ENCODE peak calls at places on chromosomes 16 and 17, in four cellular contexts. L is GM12878, O is HepG2, I is K562. Q is an unnamed sample.

GRCh38 chr16:78638371-78638770 is 538.9 kb downstream of the WWOX start:
- DNase-seq in L (no peak), O (no peak), I (no peak), Q (no peak)

GRCh38 chr16:5575121-5575520 is 477.5 kb upstream of the EEF2KMT start:
- DNase-seq in L (no peak), O (no peak), I (no peak), Q (no peak)

GRCh38 chr16:75256871-75257343 is 5.5 kb upstream of the BCAR1 start:
- DNase-seq in L (no peak), O (no peak), I (no peak), Q (peak)

GRCh38 chr17:57999496-58000017 is 7.5 kb downstream of the SRSF1 start:
- DNase-seq in L (peak), O (peak), I (peak), Q (no peak)

GRCh38 chr16:30077656-30078055 is 1.9 kb downstream of the PPP4C start:
- DNase-seq in L (no peak), O (no peak), I (no peak), Q (no peak)

GRCh38 chr17:40707720-40708119 is 4.2 kb upstream of the KRT24 start:
- DNase-seq in L (no peak), O (peak), I (no peak), Q (no peak)

GRCh38 chr16:75599452-75600277 is 23.4 kb downstream of the ADAT1 start:
- DNase-seq in L (no peak), O (no peak), I (no peak), Q (no peak)

GRCh38 chr17:751269-752001 is 629 bp downstream of the GEMIN4 start:
- DNase-seq in L (no peak), O (no peak), I (peak), Q (peak)

GRCh38 chr17:8300629-8301242 is 5.5 kb upstream of the SLC25A35 start:
- DNase-seq in L (peak), O (peak), I (peak), Q (peak)

GRCh38 chr16:16992986-16993783 is 477.6 kb downstream of the XYLT1 start:
- DNase-seq in L (peak), O (no peak), I (no peak), Q (no peak)

GRCh38 chr16:526181-527014 is 1.1 kb upstream of the CAPN15 start:
- DNase-seq in L (no peak), O (no peak), I (peak), Q (peak)

GRCh38 chr17:34556951-34557350 is 22.4 kb upstream of the TMEM132E start:
- DNase-seq in L (no peak), O (no peak), I (no peak), Q (no peak)

GRCh38 chr16:73071131-73071940 is 23.4 kb upstream of the ZFHX3 start:
- DNase-seq in L (no peak), O (peak), I (no peak), Q (peak)

GRCh38 chr17:44916781-44917241 is 1.5 kb upstream of the GFAP start:
- DNase-seq in L (no peak), O (no peak), I (no peak), Q (no peak)

GRCh38 chr16:12440233-12440530 is 363.5 kb downstream of the CPPED1 start:
- DNase-seq in L (no peak), O (no peak), I (no peak), Q (no peak)

GRCh38 chr17:42072323-42073187 is 22.2 kb upstream of the C17orf113 start:
- DNase-seq in L (no peak), O (no peak), I (peak), Q (peak)

GRCh38 chr17:67520282-67520906 is 143.3 kb downstream of the PITPNC1 start:
- DNase-seq in L (no peak), O (no peak), I (no peak), Q (no peak)

GRCh38 chr16:81937305-81938038 is 73.8 kb downstream of the SDR42E1 start:
- DNase-seq in L (no peak), O (no peak), I (no peak), Q (no peak)

GRCh38 chr16:30060354-30061194 is 5.0 kb upstream of the ALDOA start:
- DNase-seq in L (no peak), O (no peak), I (peak), Q (no peak)

GRCh38 chr17:9086577-9086976 is 65.3 kb downstream of the NTN1 start:
- DNase-seq in L (no peak), O (no peak), I (no peak), Q (no peak)

GRCh38 chr17:44383363-44383762 is 6.1 kb downstream of the ITGA2B start:
- DNase-seq in L (no peak), O (no peak), I (no peak), Q (no peak)

GRCh38 chr16:11004957-11005610 is 60.7 kb downstream of the CLEC16A start:
- DNase-seq in L (no peak), O (no peak), I (no peak), Q (no peak)

GRCh38 chr17:6666077-6666521 is 14.5 kb downstream of the C17orf100 start:
- DNase-seq in L (no peak), O (peak), I (peak), Q (peak)

GRCh38 chr16:57633383-57634064 is 5.1 kb downstream of the ADGRG1 start:
- DNase-seq in L (no peak), O (no peak), I (no peak), Q (no peak)

GRCh38 chr16:57632568-57632967 is 4.1 kb downstream of the ADGRG1 start:
- DNase-seq in L (no peak), O (no peak), I (no peak), Q (no peak)

GRCh38 chr16:57636184-57636583 is 7.8 kb downstream of the ADGRG1 start:
- DNase-seq in L (no peak), O (no peak), I (no peak), Q (no peak)

GRCh38 chr16:57635266-57636097 is 7.1 kb downstream of the ADGRG1 start:
- DNase-seq in L (no peak), O (peak), I (no peak), Q (no peak)

GRCh38 chr16:57634171-57634570 is 5.7 kb downstream of the ADGRG1 start:
- DNase-seq in L (no peak), O (no peak), I (no peak), Q (no peak)
- TF ChIP-seq CBFB in L (no peak), O (no peak), I (no peak), Q (no peak)

DNA sequence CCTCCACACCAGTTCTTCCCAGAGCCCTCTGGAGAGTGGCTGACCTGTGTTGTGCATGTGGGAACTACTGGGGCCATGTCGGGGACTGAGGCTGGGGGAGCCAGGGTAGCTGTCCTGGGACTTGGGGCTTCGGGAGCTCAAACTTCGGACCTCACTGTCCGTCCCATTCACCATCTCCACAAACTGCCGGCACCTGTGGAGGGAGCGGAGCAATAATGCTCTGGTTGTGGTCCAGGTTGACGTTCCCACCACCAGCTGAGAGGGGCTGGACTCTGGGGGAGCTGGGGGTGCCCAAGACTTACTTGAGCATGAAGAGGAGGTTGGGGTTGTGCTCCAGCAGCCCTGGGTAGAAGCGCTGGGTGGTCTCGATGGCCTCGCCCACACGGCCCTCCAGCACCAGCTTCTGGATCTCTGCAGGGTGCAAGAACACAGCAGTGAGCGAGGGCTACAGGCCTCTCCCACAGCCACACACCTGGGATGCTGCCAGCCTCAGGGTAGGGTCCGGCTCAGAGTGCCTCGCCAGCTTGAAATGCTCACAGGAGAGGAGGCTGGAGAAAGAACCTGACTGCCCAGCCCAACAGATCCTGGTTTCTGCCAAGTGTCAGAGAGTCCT is 10.6 kb upstream of the GFOD2 start:
- DNase-seq in L (no peak), O (no peak), I (no peak), Q (no peak)
- TF ChIP-seq CBFB in L (no peak), O (no peak), I (no peak), Q (no peak)

GRCh38 chr17:72383053-72383847 is 262.4 kb downstream of the SOX9 start:
- DNase-seq in L (no peak), O (no peak), I (no peak), Q (peak)
- TF ChIP-seq CBFB in L (no peak), O (no peak), I (no peak), Q (no peak)

DNA sequence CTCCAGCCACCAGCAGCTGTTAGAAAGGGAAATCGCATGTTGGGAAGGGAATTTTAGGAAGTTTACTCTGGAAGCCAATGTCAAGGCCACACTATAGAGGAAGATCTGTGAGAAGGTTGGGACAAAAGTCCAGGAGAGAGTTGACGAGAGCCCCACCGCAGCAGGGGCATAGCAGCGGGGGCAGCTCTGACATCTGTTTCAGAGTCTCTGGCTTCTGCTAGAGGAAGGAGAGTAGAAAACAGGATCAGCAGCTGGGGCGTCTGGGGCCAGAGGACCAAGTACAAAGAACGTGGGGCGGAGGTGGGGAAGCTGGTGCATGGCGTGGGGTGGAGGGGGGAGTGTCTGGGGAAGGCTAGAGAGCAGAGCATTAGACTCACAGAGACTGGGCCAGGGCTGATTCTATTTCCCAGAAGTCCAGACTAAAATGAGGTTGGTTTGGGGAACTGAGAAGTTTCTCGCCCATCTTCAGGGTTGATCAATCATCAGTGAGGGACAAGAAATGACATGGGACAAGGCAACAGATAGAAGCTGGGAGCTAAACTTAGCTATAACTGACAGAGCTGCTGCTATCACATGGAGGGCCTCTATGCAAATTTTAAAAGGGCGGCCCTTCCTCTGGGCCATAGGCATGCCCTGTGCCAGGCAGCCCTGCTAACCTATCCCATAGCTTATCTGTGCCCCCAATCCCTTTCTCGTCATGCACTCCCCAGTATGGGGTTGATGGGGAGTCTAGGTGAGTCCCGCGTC is 1.2 kb downstream of the RABEP2 start:
- DNase-seq in L (peak), O (peak), I (peak), Q (no peak)
- TF ChIP-seq CBFB in L (peak), O (no peak), I (no peak), Q (no peak)

DNA sequence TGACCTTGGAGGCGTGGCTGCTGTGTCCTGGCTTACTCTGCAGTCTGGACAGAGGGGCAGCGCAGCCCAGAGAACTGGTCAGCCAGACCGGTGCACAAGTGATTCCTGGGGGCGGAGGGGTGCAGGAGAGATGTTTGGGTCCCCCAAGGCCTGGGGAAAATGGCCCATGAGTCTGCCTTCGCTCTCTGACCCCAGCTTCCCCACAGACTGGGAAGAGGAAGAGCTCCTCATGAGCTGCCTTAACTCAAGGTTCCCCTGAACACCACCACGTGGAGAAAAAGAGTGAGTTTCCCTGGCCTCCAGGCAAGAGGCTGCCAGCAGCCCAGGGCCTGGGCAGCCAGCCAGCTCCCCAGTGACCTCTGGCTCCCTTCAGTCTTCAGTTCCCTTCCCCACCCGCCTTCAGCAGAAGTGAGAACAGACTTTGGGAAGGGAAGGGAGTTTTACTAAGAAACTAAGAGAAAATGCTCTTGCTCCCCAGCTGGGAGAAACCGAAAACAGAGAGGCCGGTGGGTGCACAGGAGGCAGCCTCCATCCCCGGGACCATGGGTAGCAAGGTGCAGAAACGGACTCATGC is 2.0 kb upstream of the C17orf99 start:
- DNase-seq in L (no peak), O (no peak), I (peak), Q (no peak)
- TF ChIP-seq CBFB in L (no peak), O (no peak), I (no peak), Q (no peak)

GRCh38 chr17:75153854-75154194 is 488 bp downstream of the JPT1 start:
- DNase-seq in L (no peak), O (no peak), I (peak), Q (no peak)
- TF ChIP-seq CBFB in L (no peak), O (no peak), I (no peak), Q (no peak)

DNA sequence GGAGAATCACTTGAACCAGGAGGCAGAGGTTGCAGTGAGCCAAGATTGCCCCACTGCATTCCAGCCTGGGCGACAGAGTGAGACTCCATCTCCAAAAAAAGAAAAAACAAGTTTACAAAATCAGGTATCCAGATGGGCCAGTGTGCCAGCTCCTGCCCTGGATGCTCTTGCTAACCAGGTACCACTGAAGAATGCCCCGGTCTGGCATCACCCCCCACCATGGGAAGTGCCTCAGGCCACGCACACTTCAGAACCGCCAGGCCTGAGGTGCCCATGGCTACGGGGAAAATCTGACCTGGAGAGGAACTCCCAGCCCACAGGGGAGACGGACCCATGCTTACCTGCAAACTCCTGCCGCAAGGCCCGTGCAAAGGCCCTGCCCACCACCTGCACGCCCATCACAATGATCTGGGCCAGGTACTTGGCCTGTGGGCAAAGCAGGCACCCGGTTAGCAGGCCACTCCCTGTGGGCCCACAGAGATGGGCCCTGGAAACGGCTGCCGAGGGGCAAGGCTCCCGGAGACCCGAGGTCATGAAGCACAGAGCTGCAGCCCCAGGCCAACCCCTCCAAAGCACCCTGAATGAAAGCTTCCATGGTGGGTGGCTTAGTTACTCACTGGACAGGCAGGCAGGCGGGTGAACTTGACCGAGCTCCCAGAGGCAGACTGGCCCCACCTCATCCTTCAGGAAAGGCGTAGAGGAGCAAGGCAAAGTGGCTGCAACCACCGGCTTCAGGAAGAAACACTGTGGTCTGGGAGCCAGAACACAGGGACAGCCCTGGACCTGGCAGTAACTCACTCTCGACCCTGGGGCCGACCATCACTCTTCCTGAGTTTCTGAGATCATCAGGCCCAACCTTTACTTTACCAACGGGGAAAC is 8.0 kb downstream of the PAM16 start:
- DNase-seq in L (no peak), O (no peak), I (no peak), Q (no peak)
- TF ChIP-seq CBFB in L (no peak), O (no peak), I (no peak), Q (no peak)

GRCh38 chr16:57626420-57627170 is 1.8 kb upstream of the ADGRG1 start:
- DNase-seq in L (no peak), O (no peak), I (no peak), Q (no peak)

GRCh38 chr16:57624806-57625500 is 3.5 kb upstream of the ADGRG1 start:
- DNase-seq in L (no peak), O (no peak), I (no peak), Q (no peak)

GRCh38 chr16:57622361-57623250 is 5.8 kb upstream of the ADGRG1 start:
- DNase-seq in L (no peak), O (peak), I (no peak), Q (no peak)

GRCh38 chr16:57623251-57624043 is 5.0 kb upstream of the ADGRG1 start:
- DNase-seq in L (no peak), O (peak), I (peak), Q (peak)

DNA sequence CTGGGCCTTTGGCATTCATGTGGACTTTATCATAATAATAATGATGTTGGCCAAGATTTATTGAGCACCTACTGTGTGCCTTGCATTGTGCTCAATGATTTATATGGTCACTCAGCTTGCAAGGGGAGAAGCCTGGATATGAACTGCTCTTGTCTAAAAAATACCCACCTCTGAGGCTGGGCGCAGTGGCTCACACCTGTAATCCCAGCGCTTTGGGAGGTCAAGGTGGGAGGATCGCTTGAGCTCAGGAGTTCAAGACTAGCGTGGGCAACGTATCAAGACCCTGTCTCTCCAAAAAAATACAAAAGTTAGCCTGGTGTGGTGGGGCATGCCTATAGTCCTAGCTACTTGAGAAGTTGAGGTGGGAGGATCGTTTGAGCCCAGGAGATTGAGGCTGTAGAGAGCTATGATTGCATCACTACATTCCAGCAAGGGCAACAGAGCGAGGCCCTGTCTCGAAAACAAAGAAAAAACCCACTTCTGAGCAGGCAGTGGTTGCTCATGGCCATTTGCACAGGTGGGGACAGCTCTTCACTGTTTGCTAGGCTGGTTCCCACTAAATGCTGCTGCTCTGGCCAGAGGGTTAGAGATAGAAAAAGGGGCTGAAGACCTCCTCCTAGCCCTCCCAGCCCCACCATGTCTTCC is 4.3 kb upstream of the ADGRG1 start:
- DNase-seq in L (no peak), O (peak), I (no peak), Q (no peak)
- TF ChIP-seq CBFB in L (no peak), O (peak), I (no peak), Q (no peak)

GRCh38 chr17:53736516-53737274 is 86.0 kb upstream of the KIF2B start:
- DNase-seq in L (no peak), O (no peak), I (no peak), Q (no peak)

GRCh38 chr17:53740312-53740711 is 82.4 kb upstream of the KIF2B start:
- DNase-seq in L (no peak), O (no peak), I (no peak), Q (no peak)
- TF ChIP-seq CBFB in L (no peak), O (no peak), I (no peak), Q (no peak)

GRCh38 chr16:27174798-27175197 is 28.5 kb upstream of the KDM8 start:
- DNase-seq in L (no peak), O (no peak), I (no peak), Q (no peak)
- TF ChIP-seq CBFB in L (no peak), O (no peak), I (no peak), Q (no peak)

Q was measured in WTC11.